ENCODE peak calls at places on chromosome 4, in six cellular contexts. P is activated CD8-positive, alpha-beta memory T cell treated with anti-CD3 and anti-CD28 coated beads, Interleukin-2, amount 50 U/mL, for 48 hours; I is EL; W is ureter; D is effector memory CD8-positive, alpha-beta T cell; B is RPMI7951. J is an unnamed sample.

GRCh38 chr4:123397276-123398150 is 918 bp downstream of the SPRY1 start:
- DNase-seq in P (peak; percentile 79), B (peak; percentile 54), I (peak; percentile 62), D (peak; percentile 45), W (peak; percentile 74), J (peak; percentile 12)

GRCh38 chr4:175470141-175470540 is 341.9 kb downstream of the GPM6A start:
- DNase-seq in W (no peak), D (no peak), B (peak; percentile 16), I (peak; percentile 79), P (no peak), J (no peak)

GRCh38 chr4:72112514-72113156 is 80.8 kb downstream of the NPFFR2 start:
- DNase-seq in B (peak; percentile 80), D (no peak), W (no peak), P (no peak), I (peak; percentile 53), J (peak; percentile 49)

GRCh38 chr4:78737020-78737419 is 39.1 kb upstream of the BMP2K start:
- DNase-seq in D (no peak), P (no peak), B (no peak), I (no peak), W (no peak), J (no peak)

GRCh38 chr4:121144021-121144420 is 20.1 kb downstream of the TNIP3 start:
- DNase-seq in W (no peak), B (no peak), I (no peak), P (no peak), D (no peak), J (no peak)

GRCh38 chr4:154868423-154869194 is 87.5 kb downstream of the RBM46 start:
- DNase-seq in I (no peak), D (no peak), W (no peak), B (no peak), P (no peak), J (no peak)

GRCh38 chr4:80201326-80202151 is 4.2 kb downstream of the PRDM8 start:
- DNase-seq in B (peak; percentile 84), D (peak; percentile 50), P (no peak), W (peak; percentile 49), I (peak; percentile 61), J (no peak)

GRCh38 chr4:56731857-56732256 is 50.8 kb upstream of the HOPX start:
- DNase-seq in W (no peak), B (no peak), D (no peak), P (no peak), I (no peak), J (no peak)

GRCh38 chr4:173527103-173527876 is 2.7 kb downstream of the HAND2 start:
- DNase-seq in I (no peak), P (no peak), W (no peak), B (no peak), D (no peak), J (no peak)